ENCODE peak calls at places on chromosomes 1 and 21, in six cellular contexts. One of them, this sample, is unnamed.

GRCh38 chr1:20421441-20421840 is 64.6 kb downstream of the CAMK2N1 start:
- DNase-seq in body of pancreas: no peak
- DNase-seq in Peyer's patch: no peak
- DNase-seq in heart left ventricle: no peak
- DNase-seq in NB4: no peak
- DNase-seq in transverse colon: no peak
- DNase-seq in this sample: no peak

GRCh38 chr1:77796695-77797405 is 17.4 kb downstream of the MIGA1 start:
- DNase-seq in transverse colon: no peak
- DNase-seq in Peyer's patch: no peak
- DNase-seq in NB4: no peak
- DNase-seq in body of pancreas: no peak
- DNase-seq in heart left ventricle: no peak
- DNase-seq in this sample: no peak

GRCh38 chr1:40407453-40407852 is 33.9 kb downstream of the SMAP2 start:
- DNase-seq in Peyer's patch: no peak
- DNase-seq in body of pancreas: no peak
- DNase-seq in heart left ventricle: no peak
- DNase-seq in transverse colon: no peak
- DNase-seq in NB4: no peak
- DNase-seq in this sample: no peak

GRCh38 chr1:172638885-172639831 is 19.7 kb upstream of the FASLG start:
- DNase-seq in Peyer's patch: peak
- DNase-seq in transverse colon: no peak
- DNase-seq in NB4: no peak
- DNase-seq in body of pancreas: no peak
- DNase-seq in heart left ventricle: no peak
- DNase-seq in this sample: no peak

GRCh38 chr1:117570988-117571409 is 34.8 kb upstream of the TENT5C start:
- DNase-seq in body of pancreas: peak
- DNase-seq in NB4: no peak
- DNase-seq in heart left ventricle: no peak
- DNase-seq in Peyer's patch: peak
- DNase-seq in transverse colon: peak
- DNase-seq in this sample: no peak

GRCh38 chr1:168392958-168393357 is 112.3 kb downstream of the TBX19 start:
- DNase-seq in transverse colon: no peak
- DNase-seq in body of pancreas: no peak
- DNase-seq in Peyer's patch: no peak
- DNase-seq in heart left ventricle: no peak
- DNase-seq in NB4: no peak
- DNase-seq in this sample: peak

GRCh38 chr1:58443986-58444603 is 102.4 kb downstream of the OMA1 start:
- DNase-seq in transverse colon: no peak
- DNase-seq in NB4: no peak
- DNase-seq in body of pancreas: no peak
- DNase-seq in Peyer's patch: no peak
- DNase-seq in heart left ventricle: no peak
- DNase-seq in this sample: no peak

GRCh38 chr1:86915737-86916235 is 1.4 kb downstream of the HS2ST1 start:
- DNase-seq in NB4: no peak
- DNase-seq in Peyer's patch: no peak
- DNase-seq in body of pancreas: no peak
- DNase-seq in transverse colon: no peak
- DNase-seq in heart left ventricle: no peak
- DNase-seq in this sample: no peak

GRCh38 chr1:28926629-28927441 is 12.5 kb downstream of the EPB41 start:
- DNase-seq in NB4: peak
- DNase-seq in Peyer's patch: peak
- DNase-seq in transverse colon: no peak
- DNase-seq in body of pancreas: peak
- DNase-seq in heart left ventricle: no peak
- DNase-seq in this sample: no peak

GRCh38 chr1:65264197-65264929 is 45.0 kb upstream of the DNAJC6 start:
- DNase-seq in transverse colon: no peak
- DNase-seq in NB4: peak
- DNase-seq in Peyer's patch: no peak
- DNase-seq in body of pancreas: no peak
- DNase-seq in heart left ventricle: no peak
- DNase-seq in this sample: peak

GRCh38 chr1:81670286-81670685 is 130.4 kb upstream of the ADGRL2 start:
- DNase-seq in body of pancreas: peak
- DNase-seq in NB4: no peak
- DNase-seq in heart left ventricle: peak
- DNase-seq in Peyer's patch: peak
- DNase-seq in transverse colon: peak
- DNase-seq in this sample: no peak

GRCh38 chr1:221097479-221098281 is 218.4 kb downstream of the HLX start:
- DNase-seq in transverse colon: no peak
- DNase-seq in heart left ventricle: no peak
- DNase-seq in Peyer's patch: no peak
- DNase-seq in NB4: peak
- DNase-seq in body of pancreas: peak
- DNase-seq in this sample: peak

GRCh38 chr21:46058339-46059145 is 39.4 kb upstream of the COL6A2 start:
- DNase-seq in heart left ventricle: no peak
- DNase-seq in Peyer's patch: peak
- DNase-seq in transverse colon: no peak
- DNase-seq in NB4: no peak
- DNase-seq in body of pancreas: no peak
- DNase-seq in this sample: no peak

GRCh38 chr1:87684194-87684593 is 355.5 kb downstream of the LMO4 start:
- DNase-seq in NB4: no peak
- DNase-seq in Peyer's patch: no peak
- DNase-seq in transverse colon: peak
- DNase-seq in heart left ventricle: no peak
- DNase-seq in body of pancreas: no peak
- DNase-seq in this sample: no peak

GRCh38 chr1:158022554-158023278 is 29.3 kb downstream of the KIRREL1 start:
- DNase-seq in heart left ventricle: no peak
- DNase-seq in NB4: no peak
- DNase-seq in Peyer's patch: no peak
- DNase-seq in body of pancreas: no peak
- DNase-seq in transverse colon: no peak
- DNase-seq in this sample: no peak

GRCh38 chr1:165284471-165284870 is 72.0 kb downstream of the LMX1A start:
- DNase-seq in body of pancreas: peak
- DNase-seq in transverse colon: no peak
- DNase-seq in heart left ventricle: no peak
- DNase-seq in NB4: no peak
- DNase-seq in Peyer's patch: no peak
- DNase-seq in this sample: no peak

GRCh38 chr1:55718758-55719671 is 503.9 kb upstream of the USP24 start:
- DNase-seq in NB4: no peak
- DNase-seq in body of pancreas: peak
- DNase-seq in Peyer's patch: peak
- DNase-seq in transverse colon: peak
- DNase-seq in heart left ventricle: peak
- DNase-seq in this sample: no peak

GRCh38 chr1:2204384-2205190 is 10.0 kb upstream of the FAAP20 start:
- DNase-seq in transverse colon: peak
- DNase-seq in Peyer's patch: no peak
- DNase-seq in heart left ventricle: peak
- DNase-seq in NB4: peak
- DNase-seq in body of pancreas: peak
- DNase-seq in this sample: peak

GRCh38 chr1:43883321-43883720 is 50.3 kb upstream of the ARTN start:
- DNase-seq in body of pancreas: no peak
- DNase-seq in NB4: no peak
- DNase-seq in transverse colon: peak
- DNase-seq in heart left ventricle: no peak
- DNase-seq in Peyer's patch: no peak
- DNase-seq in this sample: no peak

GRCh38 chr1:154326546-154327465 is 1.5 kb downstream of the ATP8B2 start:
- DNase-seq in transverse colon: no peak
- DNase-seq in Peyer's patch: peak
- DNase-seq in heart left ventricle: peak
- DNase-seq in body of pancreas: no peak
- DNase-seq in NB4: peak
- DNase-seq in this sample: peak

GRCh38 chr21:21101911-21102310 is 103.7 kb downstream of the NCAM2 start:
- DNase-seq in body of pancreas: no peak
- DNase-seq in NB4: peak
- DNase-seq in heart left ventricle: no peak
- DNase-seq in Peyer's patch: no peak
- DNase-seq in transverse colon: no peak
- DNase-seq in this sample: peak

GRCh38 chr1:63317814-63318156 is 4.6 kb upstream of the FOXD3 start:
- DNase-seq in NB4: no peak
- DNase-seq in heart left ventricle: no peak
- DNase-seq in transverse colon: no peak
- DNase-seq in body of pancreas: no peak
- DNase-seq in Peyer's patch: no peak
- DNase-seq in this sample: no peak

GRCh38 chr1:154176341-154176740 is 15.6 kb downstream of the TPM3 start:
- DNase-seq in NB4: no peak
- DNase-seq in Peyer's patch: peak
- DNase-seq in heart left ventricle: no peak
- DNase-seq in transverse colon: peak
- DNase-seq in body of pancreas: peak
- DNase-seq in this sample: peak

GRCh38 chr21:36337099-36337509 is 17.1 kb downstream of the MORC3 start:
- DNase-seq in Peyer's patch: no peak
- DNase-seq in NB4: no peak
- DNase-seq in body of pancreas: no peak
- DNase-seq in transverse colon: no peak
- DNase-seq in heart left ventricle: no peak
- DNase-seq in this sample: peak

GRCh38 chr1:16615253-16616252 is 2.2 kb upstream of the NBPF1 start:
- DNase-seq in body of pancreas: peak
- DNase-seq in Peyer's patch: peak
- DNase-seq in transverse colon: peak
- DNase-seq in heart left ventricle: no peak
- DNase-seq in NB4: no peak
- DNase-seq in this sample: peak

GRCh38 chr1:212450331-212450881 is 17.7 kb downstream of the NENF start:
- DNase-seq in heart left ventricle: peak
- DNase-seq in transverse colon: no peak
- DNase-seq in NB4: no peak
- DNase-seq in body of pancreas: no peak
- DNase-seq in Peyer's patch: no peak
- DNase-seq in this sample: no peak

GRCh38 chr21:45359451-45360217 is 45.3 kb upstream of the COL18A1 start:
- DNase-seq in heart left ventricle: no peak
- DNase-seq in transverse colon: no peak
- DNase-seq in NB4: no peak
- DNase-seq in Peyer's patch: no peak
- DNase-seq in body of pancreas: no peak
- DNase-seq in this sample: no peak

GRCh38 chr1:112256413-112256812 is 139.6 kb upstream of the CTTNBP2NL start:
- DNase-seq in transverse colon: no peak
- DNase-seq in NB4: no peak
- DNase-seq in heart left ventricle: no peak
- DNase-seq in body of pancreas: no peak
- DNase-seq in Peyer's patch: no peak
- DNase-seq in this sample: no peak
- TF ChIP-seq POLR2A in transverse colon: no peak
- TF ChIP-seq POLR2A in NB4: no peak
- TF ChIP-seq POLR2A in heart left ventricle: no peak
- TF ChIP-seq POLR2A in body of pancreas: no peak
- TF ChIP-seq POLR2A in Peyer's patch: no peak
- TF ChIP-seq POLR2A in this sample: no peak

GRCh38 chr1:159924025-159924790 is 1.1 kb downstream of the TAGLN2 start:
- DNase-seq in transverse colon: peak
- DNase-seq in body of pancreas: peak
- DNase-seq in heart left ventricle: peak
- DNase-seq in NB4: peak
- DNase-seq in Peyer's patch: peak
- DNase-seq in this sample: peak
- TF ChIP-seq POLR2A in transverse colon: no peak
- TF ChIP-seq POLR2A in body of pancreas: no peak
- TF ChIP-seq POLR2A in heart left ventricle: peak
- TF ChIP-seq POLR2A in NB4: no peak
- TF ChIP-seq POLR2A in Peyer's patch: peak
- TF ChIP-seq POLR2A in this sample: no peak

GRCh38 chr1:36320291-36320758 is 3.1 kb downstream of the EVA1B start:
- DNase-seq in heart left ventricle: no peak
- DNase-seq in Peyer's patch: no peak
- DNase-seq in NB4: peak
- DNase-seq in body of pancreas: no peak
- DNase-seq in transverse colon: no peak
- DNase-seq in this sample: no peak

GRCh38 chr1:36322085-36322785 is 1.2 kb downstream of the EVA1B start:
- DNase-seq in heart left ventricle: no peak
- DNase-seq in transverse colon: no peak
- DNase-seq in Peyer's patch: no peak
- DNase-seq in NB4: peak
- DNase-seq in body of pancreas: no peak
- DNase-seq in this sample: no peak

GRCh38 chr1:36322786-36323635 is 434 bp downstream of the EVA1B start:
- DNase-seq in NB4: peak
- DNase-seq in Peyer's patch: peak
- DNase-seq in heart left ventricle: peak
- DNase-seq in transverse colon: peak
- DNase-seq in body of pancreas: peak
- DNase-seq in this sample: no peak

GRCh38 chr1:36320767-36321118 is 2.7 kb downstream of the EVA1B start:
- DNase-seq in transverse colon: no peak
- DNase-seq in NB4: no peak
- DNase-seq in body of pancreas: no peak
- DNase-seq in Peyer's patch: no peak
- DNase-seq in heart left ventricle: no peak
- DNase-seq in this sample: no peak

GRCh38 chr1:36321119-36321951 is 2.1 kb downstream of the EVA1B start:
- DNase-seq in heart left ventricle: peak
- DNase-seq in NB4: peak
- DNase-seq in Peyer's patch: peak
- DNase-seq in body of pancreas: peak
- DNase-seq in transverse colon: peak
- DNase-seq in this sample: peak
- TF ChIP-seq POLR2A in heart left ventricle: no peak
- TF ChIP-seq POLR2A in NB4: no peak
- TF ChIP-seq POLR2A in Peyer's patch: no peak
- TF ChIP-seq POLR2A in body of pancreas: no peak
- TF ChIP-seq POLR2A in transverse colon: peak
- TF ChIP-seq POLR2A in this sample: no peak

GRCh38 chr1:34859442-34860200 is at the start of gene SMIM12:
- DNase-seq in heart left ventricle: peak
- DNase-seq in NB4: peak
- DNase-seq in body of pancreas: peak
- DNase-seq in transverse colon: peak
- DNase-seq in Peyer's patch: peak
- DNase-seq in this sample: peak
- TF ChIP-seq POLR2A in heart left ventricle: peak
- TF ChIP-seq POLR2A in NB4: peak
- TF ChIP-seq POLR2A in body of pancreas: peak
- TF ChIP-seq POLR2A in transverse colon: peak
- TF ChIP-seq POLR2A in Peyer's patch: peak
- TF ChIP-seq POLR2A in this sample: peak